ENCODE peak calls at places on chromosome 9, in five cellular contexts. E is MM.1S, S is PC-3, I is HCT116, Z is SK-N-SH. G is an unnamed sample.

GRCh38 chr9:77497322-77498198 is 150.6 kb downstream of the GNA14 start:
- DNase-seq in Z (peak), S (no peak), E (no peak), I (no peak), G (no peak)

GRCh38 chr9:70324963-70325362 is 66.2 kb downstream of the SMC5 start:
- DNase-seq in S (peak), E (no peak), I (no peak), Z (no peak), G (peak)

GRCh38 chr9:84573098-84573497 is 96.4 kb upstream of the NTRK2 start:
- DNase-seq in S (no peak), Z (no peak), I (no peak), E (no peak), G (no peak)

GRCh38 chr9:4276856-4277255 is 23.0 kb downstream of the GLIS3 start:
- DNase-seq in I (no peak), Z (no peak), E (no peak), S (no peak), G (no peak)

GRCh38 chr9:35110327-35110758 is 5.3 kb downstream of the ATOSB start:
- DNase-seq in Z (no peak), E (no peak), S (peak), I (no peak), G (peak)

GRCh38 chr9:126439402-126439765 is 112.8 kb downstream of the MVB12B start:
- DNase-seq in S (peak), Z (no peak), E (no peak), I (no peak), G (peak)

GRCh38 chr9:14098102-14098501 is 215.8 kb downstream of the NFIB start:
- DNase-seq in I (no peak), Z (no peak), S (peak), E (no peak), G (no peak)

GRCh38 chr9:15096959-15097358 is 186.7 kb upstream of the FREM1 start:
- DNase-seq in Z (no peak), S (peak), I (no peak), E (no peak), G (no peak)

GRCh38 chr9:125361837-125362531 is 100.4 kb downstream of the GAPVD1 start:
- DNase-seq in E (no peak), S (peak), Z (no peak), I (peak), G (peak)

GRCh38 chr9:138008081-138008841 is 130.7 kb downstream of the CACNA1B start:
- DNase-seq in Z (no peak), I (no peak), E (no peak), S (no peak), G (no peak)

GRCh38 chr9:95570150-95570549 is 53.4 kb upstream of the PTCH1 start:
- DNase-seq in S (no peak), I (no peak), E (no peak), Z (no peak), G (peak)

GRCh38 chr9:22141906-22142305 is 132.8 kb upstream of the CDKN2B start:
- DNase-seq in Z (no peak), S (peak), I (no peak), E (no peak), G (peak)

GRCh38 chr9:110066929-110067716 is 140.8 kb downstream of the C9orf152 start:
- DNase-seq in E (no peak), I (no peak), Z (no peak), S (no peak), G (peak)

GRCh38 chr9:136138566-136138965 is 19.9 kb upstream of the TMEM250 start:
- DNase-seq in I (peak), E (no peak), Z (peak), S (peak), G (peak)
- TF ChIP-seq EZH2phosphoT487 in I (no peak), E (no peak), Z (no peak), S (no peak), G (no peak)

DNA sequence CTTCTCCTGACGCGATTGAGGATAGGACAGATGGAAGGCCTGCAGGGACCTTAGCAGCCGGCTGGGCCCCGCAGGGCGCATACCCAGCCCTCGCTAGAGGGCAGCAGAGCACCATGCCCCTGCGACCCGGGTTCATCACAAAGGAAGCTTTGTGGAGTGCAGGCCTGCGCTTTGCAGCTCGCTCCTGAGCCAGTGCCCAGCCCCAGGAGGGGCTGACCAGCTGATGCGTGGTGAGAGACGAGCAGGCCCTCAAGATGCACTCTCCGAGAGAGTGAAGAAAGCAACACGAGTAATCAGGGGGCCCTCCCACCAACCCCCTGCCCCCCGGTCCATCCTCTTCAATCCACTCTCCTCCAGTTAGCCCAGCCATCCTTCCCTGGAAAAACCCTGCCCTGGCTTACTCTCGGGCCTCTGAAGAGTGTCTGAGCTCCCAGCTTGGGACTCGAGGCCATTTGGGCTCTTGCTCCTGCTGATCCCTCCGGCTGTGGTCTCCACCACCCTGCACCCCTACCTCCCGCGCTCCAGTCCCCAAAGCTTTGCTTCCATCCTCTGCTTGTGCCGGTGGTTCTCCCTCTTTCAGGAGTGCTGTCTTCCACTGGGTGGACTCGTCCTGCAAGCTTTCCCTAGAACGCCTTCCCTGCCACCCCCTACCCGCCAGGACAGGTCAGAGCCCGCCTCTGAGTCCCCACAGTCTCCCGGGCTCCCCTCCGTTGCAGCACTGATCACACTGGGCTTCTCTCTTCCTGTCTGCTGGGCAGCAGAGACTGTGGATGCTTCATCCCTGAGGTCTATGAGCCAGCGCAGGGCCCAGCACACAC is 9.1 kb upstream of the KIF12 start:
- DNase-seq in I (peak), Z (peak), E (peak), S (peak), G (peak)
- H3K9ac ChIP-seq in I (no peak), Z (no peak), E (no peak), S (no peak), G (no peak)

GRCh38 chr9:36906492-36906891 is 127.6 kb downstream of the PAX5 start:
- DNase-seq in Z (no peak), I (no peak), E (no peak), S (no peak), G (no peak)
- TF ChIP-seq EZH2phosphoT487 in Z (no peak), I (no peak), E (no peak), S (no peak), G (no peak)

DNA sequence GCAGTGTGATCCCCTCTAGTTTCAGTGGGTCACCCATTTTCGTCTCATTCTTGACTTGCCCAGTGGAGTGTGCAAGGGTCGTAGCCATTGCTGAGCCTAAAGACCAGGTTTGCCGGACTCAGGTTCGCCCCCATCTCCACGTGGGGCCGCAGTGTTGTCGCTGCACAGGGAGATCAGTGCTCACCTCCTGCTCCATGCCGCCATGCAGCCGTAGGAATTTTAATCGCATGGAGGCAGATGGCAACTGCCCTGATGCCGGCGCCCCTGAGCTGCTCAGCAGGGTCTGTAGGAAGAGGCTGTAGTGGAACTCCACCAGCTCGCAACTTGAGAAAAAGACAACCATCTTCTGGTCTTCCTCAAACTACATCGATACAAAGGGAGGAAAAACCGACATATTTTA is 24.1 kb downstream of the DDX31 start:
- DNase-seq in I (no peak), S (no peak), Z (no peak), E (no peak), G (no peak)
- H3K9ac ChIP-seq in I (no peak), S (no peak), Z (no peak), E (no peak), G (no peak)

GRCh38 chr9:97938081-97938644 is at the start of gene HEMGN:
- DNase-seq in S (no peak), Z (no peak), E (peak), I (no peak), G (no peak)
- TF ChIP-seq EZH2phosphoT487 in S (no peak), Z (no peak), E (no peak), I (no peak), G (no peak)

GRCh38 chr9:114690308-114690707 is 8.3 kb upstream of the TEX48 start:
- DNase-seq in E (no peak), Z (no peak), S (peak), I (no peak), G (no peak)
- H3K9ac ChIP-seq in E (no peak), Z (peak), S (peak), I (peak), G (no peak)

DNA sequence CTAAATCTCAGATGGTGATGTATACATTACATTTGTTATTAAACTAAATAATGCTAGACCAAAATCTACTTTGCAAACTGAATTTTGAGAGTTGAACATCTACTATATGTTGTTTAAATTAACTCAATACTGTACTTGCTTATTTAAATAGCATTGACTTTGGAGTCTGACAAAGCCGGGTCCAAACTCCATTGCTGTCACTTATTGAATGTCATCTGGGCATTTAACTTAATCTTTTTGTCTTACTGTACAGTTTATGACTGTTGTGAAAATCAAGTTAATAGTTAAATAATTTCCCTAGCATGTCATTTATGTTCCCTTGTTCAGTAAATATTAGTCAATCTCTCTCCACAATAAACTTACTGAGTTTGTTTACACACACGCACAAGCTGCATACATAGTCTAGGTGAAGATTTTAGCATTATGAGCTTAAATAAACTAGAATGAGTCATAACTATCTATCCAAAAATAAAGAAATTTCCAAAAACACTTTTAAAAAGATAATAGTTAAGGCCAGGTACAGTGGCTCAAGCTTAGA is 6.3 kb upstream of the UGCG start:
- DNase-seq in S (peak), E (no peak), I (no peak), Z (no peak), G (no peak)
- TF ChIP-seq EZH2phosphoT487 in S (no peak), E (no peak), I (no peak), Z (no peak), G (no peak)

GRCh38 chr9:82105729-82106128 is 117.2 kb downstream of the SPATA31D1 start:
- DNase-seq in S (peak), Z (no peak), I (no peak), E (no peak), G (no peak)
- H3K9ac ChIP-seq in S (no peak), Z (no peak), I (no peak), E (no peak), G (no peak)

GRCh38 chr9:133687856-133688761 is 50.0 kb downstream of the SARDH start:
- DNase-seq in E (no peak), I (no peak), Z (no peak), S (no peak), G (no peak)
- TF ChIP-seq EZH2phosphoT487 in E (no peak), I (no peak), Z (no peak), S (no peak), G (no peak)

GRCh38 chr9:33835625-33836260 is 18.8 kb downstream of the UBE2R2 start:
- DNase-seq in I (no peak), Z (no peak), E (no peak), S (no peak), G (no peak)
- H3K9ac ChIP-seq in I (no peak), Z (no peak), E (no peak), S (no peak), G (peak)